ENCODE peak calls at places on chromosomes 16 and 17, in ten cellular contexts. Z is A549, W is IMR-90, A is breast epithelium, R is right lobe of liver, L is body of pancreas, G is ovary, F is suprapubic skin, I is gastrocnemius medialis, D is spleen. Y is an unnamed sample.

GRCh38 chr17:52064791-52065211 is 93.7 kb downstream of the CA10 start:
- DNase-seq in G (no peak), R (no peak), Z (no peak), W (no peak), A (no peak), L (no peak), I (no peak), D (no peak), F (no peak), Y (no peak)

GRCh38 chr16:51146256-51146924 is 4.7 kb downstream of the SALL1 start:
- DNase-seq in Z (no peak), R (no peak), G (no peak), L (no peak), D (no peak), A (no peak), I (no peak), W (peak), F (no peak), Y (no peak)

GRCh38 chr16:4358831-4359561 is 7.9 kb upstream of the PAM16 start:
- DNase-seq in F (no peak), A (peak), I (peak), D (peak), R (peak), G (peak), W (no peak), L (peak), Z (peak), Y (peak)

GRCh38 chr17:16486373-16487250 is 5.4 kb downstream of the LRRC75A start:
- DNase-seq in G (peak), Z (peak), I (peak), L (peak), R (peak), F (peak), D (no peak), A (peak), W (peak), Y (peak)

GRCh38 chr16:56549744-56550385 is 15.0 kb upstream of the MT4 start:
- DNase-seq in D (no peak), L (no peak), G (no peak), Z (no peak), R (no peak), F (no peak), W (peak), I (no peak), A (no peak), Y (no peak)

GRCh38 chr17:80033840-80034239 is 1.8 kb downstream of the TBC1D16 start:
- DNase-seq in A (no peak), G (no peak), I (no peak), D (no peak), W (no peak), Z (no peak), L (no peak), F (no peak), R (no peak), Y (no peak)

GRCh38 chr17:6429266-6429665 is 5.7 kb downstream of the AIPL1 start:
- DNase-seq in D (no peak), I (no peak), A (no peak), G (no peak), R (no peak), W (no peak), Z (no peak), F (no peak), L (no peak), Y (no peak)

GRCh38 chr17:77208856-77209255 is 68.1 kb downstream of the SEC14L1 start:
- DNase-seq in W (peak), I (no peak), G (no peak), A (no peak), Z (no peak), D (no peak), L (no peak), F (no peak), R (no peak), Y (no peak)

GRCh38 chr16:69893086-69893485 is 58.0 kb upstream of the CLEC18A start:
- DNase-seq in D (no peak), F (no peak), Z (no peak), L (no peak), I (no peak), R (no peak), W (no peak), G (no peak), A (no peak), Y (no peak)
- H3K27ac ChIP-seq in D (no peak), F (no peak), Z (no peak), L (no peak), I (no peak), R (no peak), W (no peak), G (no peak), A (no peak), Y (no peak)

GRCh38 chr16:30063278-30063892 is 2.2 kb upstream of the ALDOA start:
- DNase-seq in Z (no peak), A (no peak), L (no peak), I (no peak), D (no peak), F (no peak), R (no peak), W (no peak), G (no peak), Y (no peak)

GRCh38 chr16:30063893-30064745 is 1.4 kb upstream of the ALDOA start:
- DNase-seq in Z (peak), G (peak), W (peak), A (peak), L (peak), I (peak), R (peak), F (no peak), D (peak), Y (peak)

GRCh38 chr16:30065112-30065942 is at the start of gene ALDOA:
- DNase-seq in Z (peak), G (peak), L (peak), F (peak), A (peak), D (peak), R (peak), W (peak), I (peak), Y (peak)

GRCh38 chr16:30065943-30066881 is 652 bp downstream of the ALDOA start:
- DNase-seq in D (no peak), L (peak), R (peak), A (no peak), G (peak), Z (peak), W (peak), I (no peak), F (no peak), Y (no peak)

GRCh38 chr16:30064746-30065111 is 831 bp upstream of the ALDOA start:
- DNase-seq in G (no peak), R (no peak), Z (no peak), L (no peak), A (no peak), W (no peak), I (no peak), D (no peak), F (no peak), Y (no peak)
- TF ChIP-seq POLR2A in G (no peak), R (no peak), Z (no peak), L (peak), A (no peak), W (peak), I (no peak), D (no peak), F (no peak), Y (no peak)

GRCh38 chr17:35799942-35800341 is 4.5 kb upstream of the MMP28 start:
- DNase-seq in A (peak), I (peak), F (no peak), G (peak), Z (peak), D (peak), R (peak), W (no peak), L (peak), Y (peak)

GRCh38 chr17:35797370-35797769 is 1.9 kb upstream of the MMP28 start:
- DNase-seq in D (no peak), R (no peak), A (no peak), F (no peak), W (no peak), L (no peak), G (no peak), Z (no peak), I (no peak), Y (no peak)

GRCh38 chr17:35797918-35798317 is 2.5 kb upstream of the MMP28 start:
- DNase-seq in A (no peak), R (no peak), W (no peak), D (no peak), F (no peak), G (no peak), L (no peak), I (no peak), Z (no peak), Y (no peak)

GRCh38 chr17:35804658-35805192 is 4.6 kb upstream of the TAF15 start:
- DNase-seq in L (peak), G (no peak), R (no peak), D (no peak), A (no peak), F (no peak), I (no peak), W (peak), Z (peak), Y (peak)

DNA sequence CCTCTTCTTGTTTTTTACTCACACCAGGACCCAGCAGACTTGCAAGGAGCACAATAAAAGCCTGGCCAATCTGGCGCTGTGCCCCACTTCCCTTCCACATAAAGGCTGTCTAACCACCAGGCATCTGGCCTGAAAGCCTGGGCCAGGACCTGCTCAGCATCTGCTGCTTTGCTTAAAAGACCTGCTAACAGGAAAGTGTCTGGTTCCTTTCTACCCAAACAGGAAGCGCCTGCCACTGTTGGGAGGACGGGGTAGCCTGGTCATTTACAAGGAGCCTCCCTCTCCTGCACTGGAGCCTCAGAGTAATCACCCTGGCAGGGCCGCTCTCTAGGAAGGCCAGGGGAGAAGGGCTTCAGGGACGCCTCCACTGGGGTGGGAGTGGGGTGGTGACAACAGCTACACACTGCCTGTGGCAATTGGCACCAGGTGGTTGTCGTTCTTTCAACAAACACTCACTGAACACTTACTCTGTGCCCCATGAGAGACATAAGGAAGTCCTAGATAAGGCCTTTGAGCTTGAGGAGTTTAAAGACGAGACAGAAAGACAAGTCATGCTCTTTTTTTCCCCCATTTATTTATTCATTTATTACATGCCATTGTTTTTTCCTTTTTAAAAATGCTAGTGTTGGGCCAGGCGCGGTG is 6.3 kb upstream of the MMP28 start:
- DNase-seq in Z (no peak), L (peak), G (peak), D (peak), A (peak), I (peak), W (no peak), R (no peak), F (no peak), Y (peak)
- H3K27ac ChIP-seq in Z (peak), L (no peak), G (no peak), D (no peak), A (peak), I (no peak), W (no peak), R (no peak), F (no peak), Y (peak)

GRCh38 chr17:33751702-33752065 is 458.6 kb upstream of the ASIC2 start:
- DNase-seq in W (no peak), R (no peak), L (no peak), D (no peak), F (no peak), G (no peak), A (no peak), I (no peak), Z (no peak), Y (no peak)

GRCh38 chr17:33750943-33751701 is 458.0 kb upstream of the ASIC2 start:
- DNase-seq in L (peak), F (no peak), R (peak), A (peak), W (peak), G (peak), I (peak), Z (peak), D (peak), Y (peak)

GRCh38 chr17:33753452-33753851 is 460.4 kb upstream of the ASIC2 start:
- DNase-seq in F (no peak), D (no peak), L (no peak), W (no peak), I (no peak), Z (peak), R (no peak), A (no peak), G (no peak), Y (no peak)

GRCh38 chr17:33756021-33756420 is 462.9 kb upstream of the ASIC2 start:
- DNase-seq in Z (no peak), R (no peak), D (no peak), F (no peak), A (no peak), I (no peak), W (no peak), G (no peak), L (no peak), Y (no peak)
- TF ChIP-seq POLR2A in Z (no peak), R (no peak), D (no peak), F (no peak), A (no peak), I (no peak), W (no peak), G (no peak), L (no peak), Y (no peak)

GRCh38 chr16:27400751-27401620 is 988 bp upstream of the IL21R start:
- DNase-seq in W (peak), L (no peak), F (no peak), G (no peak), A (no peak), Z (no peak), D (no peak), R (no peak), I (no peak), Y (no peak)
- H3K27ac ChIP-seq in W (no peak), L (no peak), F (no peak), G (no peak), A (no peak), Z (no peak), D (no peak), R (no peak), I (no peak), Y (no peak)

DNA sequence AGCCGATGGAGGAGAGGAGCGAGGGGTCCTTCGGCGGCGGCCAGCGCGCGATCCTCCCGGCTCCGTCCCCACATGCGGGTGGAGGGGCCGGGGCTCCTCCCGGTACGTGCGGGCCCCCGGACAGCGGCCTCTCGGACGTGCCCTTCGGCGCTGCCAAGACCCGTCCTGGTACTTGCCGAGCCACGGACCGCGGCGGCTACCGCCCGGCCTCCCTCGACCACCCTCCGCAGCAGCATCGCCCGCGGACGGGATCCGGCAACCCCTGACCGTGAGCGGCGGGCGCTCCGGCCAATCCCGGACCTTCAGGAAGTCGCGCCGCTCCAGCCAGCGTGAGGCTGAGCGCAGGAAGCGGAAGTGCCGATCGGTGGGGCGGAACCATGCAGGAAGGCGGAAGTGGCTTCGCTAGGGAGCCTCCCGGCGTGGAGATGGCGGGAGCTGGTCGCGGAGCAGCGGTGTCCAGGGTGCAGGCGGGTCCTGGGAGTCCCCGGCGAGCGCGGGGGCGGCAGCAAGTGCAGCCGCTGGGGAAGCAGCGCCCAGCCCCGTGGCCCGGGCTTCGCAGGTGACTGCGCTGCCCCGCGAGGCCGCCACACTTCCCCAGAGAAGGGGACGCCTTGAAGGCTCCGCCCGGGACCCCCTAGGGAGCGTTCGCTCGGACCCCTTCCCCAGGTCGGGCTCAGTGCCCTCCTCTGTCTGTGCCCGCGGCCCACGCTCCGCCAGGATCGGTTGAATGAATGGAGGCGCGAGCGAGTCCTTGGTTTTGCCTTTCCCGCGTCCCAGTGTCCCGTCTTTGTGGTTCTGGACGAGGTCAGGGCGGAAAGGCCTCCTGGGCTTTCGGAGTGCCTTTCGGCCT is at the start of the genes CCDC137 and OXLD1:
- DNase-seq in G (peak), D (peak), L (peak), R (peak), Z (peak), W (peak), A (peak), I (peak), F (peak), Y (peak)
- TF ChIP-seq POLR2A in G (peak), D (peak), L (peak), R (peak), Z (peak), W (peak), A (peak), I (peak), F (peak), Y (no peak)

GRCh38 chr17:43085489-43085888 is 39.7 kb downstream of the BRCA1 start:
- DNase-seq in Z (peak), R (no peak), L (no peak), D (no peak), I (no peak), W (peak), G (no peak), A (no peak), F (no peak), Y (no peak)
- H3K27ac ChIP-seq in Z (no peak), R (no peak), L (no peak), D (no peak), I (no peak), W (no peak), G (no peak), A (no peak), F (no peak), Y (peak)

GRCh38 chr17:39823407-39824054 is 40.6 kb downstream of the IKZF3 start:
- DNase-seq in A (no peak), D (no peak), L (no peak), R (no peak), W (no peak), I (no peak), G (no peak), F (no peak), Z (peak), Y (no peak)
- TF ChIP-seq POLR2A in A (no peak), D (no peak), L (no peak), R (no peak), W (no peak), I (no peak), G (no peak), F (no peak), Z (no peak), Y (no peak)

GRCh38 chr16:1941924-1942809 is 832 bp downstream of the MSRB1 start:
- DNase-seq in W (no peak), R (peak), L (peak), Z (no peak), F (peak), G (no peak), D (peak), I (peak), A (no peak), Y (no peak)
- H3K27ac ChIP-seq in W (peak), R (peak), L (peak), Z (peak), F (peak), G (peak), D (peak), I (peak), A (peak), Y (peak)

GRCh38 chr17:42154514-42154883 is 290 bp downstream of the RAB5C start:
- DNase-seq in L (no peak), W (no peak), G (no peak), A (no peak), R (no peak), Z (no peak), F (no peak), I (no peak), D (no peak), Y (no peak)

GRCh38 chr17:42159796-42160551 is 5.2 kb upstream of the RAB5C start:
- DNase-seq in A (no peak), G (no peak), W (no peak), D (no peak), I (no peak), L (no peak), Z (no peak), R (no peak), F (no peak), Y (no peak)

GRCh38 chr17:42155614-42156045 is 841 bp upstream of the RAB5C start:
- DNase-seq in G (no peak), A (no peak), R (no peak), W (no peak), I (no peak), D (no peak), L (no peak), Z (no peak), F (no peak), Y (no peak)

GRCh38 chr17:42153919-42154491 is 784 bp downstream of the RAB5C start:
- DNase-seq in A (no peak), I (peak), L (no peak), W (peak), F (no peak), D (no peak), G (no peak), Z (no peak), R (no peak), Y (no peak)
- TF ChIP-seq POLR2A in A (no peak), I (no peak), L (no peak), W (no peak), F (no peak), D (no peak), G (no peak), Z (no peak), R (no peak), Y (no peak)